ENCODE peak calls at places on chromosomes 1 and 21, in four cellular contexts. A is anterior cingulate cortex; N is activated naive CD4-positive, alpha-beta T cell treated with anti-CD3 and anti-CD28 coated beads, Interleukin-2, amount 10 ng/mL, durations not matched to agents 7 days and 5 days; D is colonic mucosa. Z is an unnamed sample.

GRCh38 chr1:16677552-16678423 is 11.0 kb upstream of the RNU1-3 start:
- DNase-seq in A (no peak), D (peak; percentile 47), N (peak; percentile 42), Z (peak; percentile 91)

GRCh38 chr21:28427356-28428022 is 565.2 kb downstream of the LTN1 start:
- DNase-seq in A (no peak), D (no peak), N (no peak), Z (no peak)

GRCh38 chr1:51551848-51552296 is 32.8 kb upstream of the EPS15 start:
- DNase-seq in D (no peak), N (no peak), A (no peak), Z (no peak)

GRCh38 chr1:194117582-194117981 is 931.2 kb upstream of the B3GALT2 start:
- DNase-seq in D (no peak), N (no peak), A (no peak), Z (peak; percentile 32)

GRCh38 chr21:38067086-38067739 is 151.0 kb upstream of the KCNJ6 start:
- DNase-seq in N (no peak), D (no peak), A (no peak), Z (no peak)

GRCh38 chr1:154328318-154329151 is 3.2 kb downstream of the ATP8B2 start:
- DNase-seq in N (peak; percentile 94), D (peak; percentile 83), A (peak; percentile 74), Z (peak; percentile 60)

GRCh38 chr1:61389194-61389925 is 307.0 kb downstream of the NFIA start:
- DNase-seq in N (no peak), A (no peak), D (no peak), Z (no peak)

GRCh38 chr1:175555266-175555665 is 188.1 kb downstream of the TNR start:
- DNase-seq in N (no peak), D (no peak), A (no peak), Z (no peak)

GRCh38 chr1:220881918-220882891 is 3.0 kb downstream of the HLX start:
- DNase-seq in N (no peak), A (no peak), D (no peak), Z (no peak)

GRCh38 chr1:231527586-231528174 is 789 bp upstream of the TSNAX start:
- DNase-seq in A (no peak), N (no peak), D (no peak), Z (no peak)

GRCh38 chr21:42635848-42636534 is 17.4 kb upstream of the PDE9A start:
- DNase-seq in N (no peak), D (no peak), A (no peak), Z (no peak)

GRCh38 chr1:25768999-25769398 is 31.0 kb upstream of the SELENON start:
- DNase-seq in N (no peak), D (no peak), A (no peak), Z (no peak)